ENCODE peak calls at places on chromosomes 5 and 9, in seven cellular contexts. N is GM12865; T is colonic mucosa; X is GM23248; P is NCI-H446 treated with DMSO at 0.1 percent for 48 hours; V is neural progenitor cell; K is activated naive CD4-positive, alpha-beta T cell treated with anti-CD3 and anti-CD28 coated beads for 36 hours. I is an unnamed sample.

GRCh38 chr9:6805532-6805931 is 47.8 kb downstream of the KDM4C start:
- DNase-seq in N (no peak), T (no peak), X (peak; percentile 80), P (peak; percentile 91), V (no peak), K (no peak), I (no peak)

GRCh38 chr5:169219961-169220360 is 81.0 kb downstream of the SLIT3 start:
- DNase-seq in N (no peak), T (no peak), X (no peak), P (no peak), V (no peak), K (no peak), I (no peak)

GRCh38 chr9:124880501-124880900 is 18.6 kb downstream of the ARPC5L start:
- DNase-seq in N (peak; percentile 75), T (no peak), X (no peak), P (no peak), V (no peak), K (no peak), I (peak; percentile 88)

GRCh38 chr5:65512170-65512937 is 30.6 kb upstream of the ADAMTS6 start:
- DNase-seq in N (peak; percentile 8), T (no peak), X (no peak), P (no peak), V (no peak), K (no peak), I (no peak)

GRCh38 chr9:130997925-130998595 is 10.9 kb upstream of the LAMC3 start:
- DNase-seq in N (peak; percentile 51), T (peak; percentile 75), X (peak; percentile 87), P (no peak), V (peak; percentile 92), K (peak; percentile 63), I (peak; percentile 85)

GRCh38 chr5:916441-917293 is 24.0 kb downstream of the TRIP13 start:
- DNase-seq in N (no peak), T (no peak), X (no peak), P (no peak), V (no peak), K (no peak), I (no peak)

GRCh38 chr9:88980732-88981336 is 10.4 kb upstream of the S1PR3 start:
- DNase-seq in N (no peak), T (no peak), X (peak; percentile 92), P (peak; percentile 0), V (no peak), K (no peak), I (no peak)

GRCh38 chr5:160555836-160556660 is 134.4 kb downstream of the PTTG1 start:
- DNase-seq in N (no peak), T (no peak), X (peak; percentile 20), P (no peak), V (peak; percentile 22), K (no peak), I (no peak)

GRCh38 chr5:79750611-79751510 is 61.2 kb downstream of the CMYA5 start:
- DNase-seq in N (no peak), T (no peak), X (no peak), P (no peak), V (no peak), K (no peak), I (no peak)

GRCh38 chr9:137383453-137384115 is 39.4 kb downstream of the EXD3 start:
- DNase-seq in N (no peak), T (no peak), X (no peak), P (no peak), V (peak; percentile 1), K (no peak), I (no peak)

GRCh38 chr9:97397220-97397619 is 14.7 kb upstream of the TDRD7 start:
- DNase-seq in N (peak; percentile 84), T (no peak), X (peak; percentile 76), P (no peak), V (no peak), K (peak; percentile 41), I (no peak)

GRCh38 chr5:42851441-42851840 is 39.7 kb upstream of the SELENOP start:
- DNase-seq in N (no peak), T (no peak), X (no peak), P (no peak), V (no peak), K (no peak), I (peak; percentile 24)

GRCh38 chr9:87546704-87547103 is 49.0 kb downstream of the DAPK1 start:
- DNase-seq in N (no peak), T (no peak), X (peak; percentile 38), P (no peak), V (no peak), K (no peak), I (no peak)

GRCh38 chr9:13513262-13513661 is 233.8 kb upstream of the MPDZ start:
- DNase-seq in N (no peak), T (no peak), X (no peak), P (no peak), V (no peak), K (no peak), I (peak; percentile 78)

GRCh38 chr5:88878976-88879375 is 4.0 kb downstream of the MEF2C start:
- DNase-seq in N (no peak), T (no peak), X (peak; percentile 60), P (peak; percentile 43), V (no peak), K (no peak), I (peak; percentile 55)

GRCh38 chr5:79702606-79703380 is 13.2 kb downstream of the CMYA5 start:
- DNase-seq in N (peak; percentile 21), T (no peak), X (peak; percentile 68), P (no peak), V (peak; percentile 49), K (peak; percentile 59), I (peak; percentile 63)

GRCh38 chr9:116555102-116555501 is 132.0 kb upstream of the TRIM32 start:
- DNase-seq in N (no peak), T (no peak), X (no peak), P (no peak), V (no peak), K (no peak), I (no peak)

GRCh38 chr5:93343570-93343969 is 237.4 kb downstream of the NR2F1-AS1 start:
- DNase-seq in N (peak; percentile 69), T (no peak), X (no peak), P (no peak), V (no peak), K (no peak), I (no peak)

GRCh38 chr9:133030317-133031129 is at the start of gene GTF3C5:
- DNase-seq in N (peak; percentile 99), T (peak; percentile 95), X (peak; percentile 100), P (peak; percentile 95), V (peak; percentile 98), K (peak; percentile 95), I (peak; percentile 99)

GRCh38 chr5:142143878-142144277 is 35.3 kb downstream of the NDFIP1 start:
- DNase-seq in N (peak; percentile 40), T (no peak), X (peak; percentile 72), P (no peak), V (peak; percentile 30), K (no peak), I (peak; percentile 77)

GRCh38 chr5:171600736-171601265 is 181.4 kb downstream of the FGF18 start:
- DNase-seq in N (no peak), T (no peak), X (peak; percentile 21), P (no peak), V (no peak), K (peak; percentile 31), I (no peak)

GRCh38 chr9:126953089-126953809 is 38.7 kb downstream of the RALGPS1 start:
- DNase-seq in N (no peak), T (no peak), X (peak; percentile 24), P (no peak), V (no peak), K (no peak), I (no peak)

GRCh38 chr5:147567917-147568598 is 58.2 kb upstream of the DPYSL3 start:
- DNase-seq in N (no peak), T (no peak), X (peak; percentile 72), P (peak; percentile 16), V (peak; percentile 83), K (no peak), I (no peak)

GRCh38 chr5:39017504-39017903 is 56.7 kb downstream of the RICTOR start:
- DNase-seq in N (no peak), T (no peak), X (no peak), P (no peak), V (no peak), K (no peak), I (no peak)

GRCh38 chr5:998975-999501 is 9.6 kb upstream of the NKD2 start:
- DNase-seq in N (no peak), T (no peak), X (peak; percentile 31), P (no peak), V (no peak), K (no peak), I (no peak)

GRCh38 chr5:174581483-174581882 is 142.9 kb upstream of the MSX2 start:
- DNase-seq in N (no peak), T (no peak), X (peak; percentile 49), P (no peak), V (peak; percentile 80), K (no peak), I (peak; percentile 64)

GRCh38 chr5:56422060-56422762 is 189.1 kb upstream of the ANKRD55 start:
- DNase-seq in N (no peak), T (peak; percentile 22), X (no peak), P (no peak), V (no peak), K (no peak), I (no peak)

I was measured in Karpas-422.